ENCODE peak calls at places on chromosomes 12 and 14, in seven cellular contexts. Y is IMR-90, H is fibroblast of pulmonary artery, K is A673, B is stomach, W is AG09309, F is fibroblast of lung. P is an unnamed sample.

GRCh38 chr12:120404271-120404670 is 33.6 kb upstream of the COX6A1 start:
- DNase-seq in Y (no peak), H (no peak), K (peak), B (no peak), W (no peak), F (no peak), P (no peak)

GRCh38 chr12:75766263-75767160 is 255.1 kb upstream of the KRR1 start:
- DNase-seq in Y (peak), H (peak), K (no peak), B (no peak), W (no peak), F (peak), P (peak)

GRCh38 chr14:95059126-95059525 is 98.2 kb downstream of the DICER1 start:
- DNase-seq in Y (no peak), H (no peak), K (no peak), B (no peak), W (no peak), F (no peak), P (no peak)

GRCh38 chr12:8603858-8604257 is 8.8 kb downstream of the AICDA start:
- DNase-seq in Y (no peak), H (no peak), K (no peak), B (no peak), W (no peak), F (no peak), P (no peak)

GRCh38 chr14:99518441-99519346 is 37.5 kb downstream of the CCNK start:
- DNase-seq in Y (peak), H (peak), K (peak), B (peak), W (no peak), F (peak), P (no peak)

GRCh38 chr14:66403183-66403582 is 83.0 kb upstream of the CCDC196 start:
- DNase-seq in Y (peak), H (peak), K (peak), B (no peak), W (no peak), F (peak), P (no peak)

GRCh38 chr12:27434673-27435565 is 11.6 kb upstream of the SMCO2 start:
- DNase-seq in Y (no peak), H (peak), K (peak), B (no peak), W (no peak), F (peak), P (no peak)

GRCh38 chr12:50785406-50785805 is 21.5 kb downstream of the ATF1 start:
- DNase-seq in Y (no peak), H (no peak), K (no peak), B (no peak), W (no peak), F (no peak), P (no peak)

GRCh38 chr14:77088219-77088618 is 9.8 kb upstream of the CIPC start:
- DNase-seq in Y (no peak), H (no peak), K (no peak), B (peak), W (no peak), F (no peak), P (no peak)

GRCh38 chr14:75562048-75562447 is 16.4 kb upstream of the FLVCR2 start:
- DNase-seq in Y (no peak), H (no peak), K (no peak), B (no peak), W (no peak), F (no peak), P (no peak)

GRCh38 chr12:76634074-76634570 is 74.6 kb upstream of the OSBPL8 start:
- DNase-seq in Y (no peak), H (no peak), K (no peak), B (no peak), W (no peak), F (no peak), P (no peak)

GRCh38 chr14:88753873-88754272 is 38.9 kb downstream of the EML5 start:
- DNase-seq in Y (no peak), H (no peak), K (no peak), B (no peak), W (no peak), F (no peak), P (no peak)

GRCh38 chr12:60967128-60967527 is 1293.1 kb upstream of the USP15 start:
- DNase-seq in Y (no peak), H (no peak), K (no peak), B (no peak), W (no peak), F (no peak), P (no peak)

GRCh38 chr12:70393787-70394519 is 27.9 kb downstream of the KCNMB4 start:
- DNase-seq in Y (peak), H (peak), K (no peak), B (no peak), W (no peak), F (peak), P (peak)

GRCh38 chr12:104746689-104747088 is 211.4 kb downstream of the SLC41A2 start:
- DNase-seq in Y (no peak), H (no peak), K (no peak), B (no peak), W (no peak), F (no peak), P (no peak)

GRCh38 chr14:74962493-74962892 is 7.1 kb upstream of the PGF start:
- DNase-seq in Y (no peak), H (no peak), K (no peak), B (no peak), W (no peak), F (no peak), P (no peak)

GRCh38 chr12:14950982-14951746 is 10.2 kb downstream of the ARHGDIB start:
- DNase-seq in Y (no peak), H (peak), K (no peak), B (no peak), W (no peak), F (no peak), P (no peak)

GRCh38 chr12:14953752-14954151 is 7.6 kb downstream of the ARHGDIB start:
- DNase-seq in Y (no peak), H (no peak), K (no peak), B (no peak), W (no peak), F (no peak), P (no peak)

GRCh38 chr12:14952295-14952995 is 9.0 kb downstream of the ARHGDIB start:
- DNase-seq in Y (peak), H (peak), K (peak), B (no peak), W (peak), F (peak), P (peak)

GRCh38 chr12:14955876-14956811 is 5.3 kb downstream of the ARHGDIB start:
- DNase-seq in Y (no peak), H (no peak), K (no peak), B (no peak), W (no peak), F (no peak), P (no peak)

DNA sequence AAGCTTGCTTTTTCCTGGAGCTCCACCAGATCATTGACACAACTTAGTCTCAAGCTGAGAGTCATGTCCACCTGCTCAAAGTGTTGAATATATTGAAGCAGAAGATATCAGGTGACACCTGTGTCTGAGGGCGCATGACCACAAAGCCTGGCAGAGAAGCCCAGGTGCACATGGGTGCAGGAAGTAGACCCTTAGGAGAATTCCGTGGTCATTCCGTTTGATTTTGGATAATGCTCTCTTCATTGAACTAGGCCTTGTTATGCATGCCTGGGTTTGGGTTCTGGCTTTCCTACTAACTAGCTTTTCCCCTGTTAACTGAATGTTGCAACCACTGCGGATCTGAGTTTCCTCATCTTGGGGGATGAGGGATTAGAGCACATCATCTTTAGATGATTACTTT is 7.1 kb downstream of the ARHGDIB start:
- DNase-seq in Y (no peak), H (no peak), K (no peak), B (no peak), W (no peak), F (no peak), P (no peak)
- H3K4me3 ChIP-seq in Y (no peak), H (no peak), K (no peak), B (no peak), W (no peak), F (no peak), P (no peak)

GRCh38 chr12:128267651-128268347 is 829 bp downstream of the TMEM132C start:
- DNase-seq in Y (no peak), H (no peak), K (no peak), B (no peak), W (no peak), F (no peak), P (no peak)

GRCh38 chr12:128266559-128267245 is at the start of gene TMEM132C:
- DNase-seq in Y (no peak), H (no peak), K (no peak), B (no peak), W (no peak), F (no peak), P (no peak)

GRCh38 chr12:128268348-128268725 is 1.4 kb downstream of the TMEM132C start:
- DNase-seq in Y (no peak), H (no peak), K (no peak), B (no peak), W (no peak), F (no peak), P (no peak)

GRCh38 chr12:128266086-128266485 is 884 bp upstream of the TMEM132C start:
- DNase-seq in Y (no peak), H (no peak), K (no peak), B (no peak), W (no peak), F (no peak), P (no peak)

DNA sequence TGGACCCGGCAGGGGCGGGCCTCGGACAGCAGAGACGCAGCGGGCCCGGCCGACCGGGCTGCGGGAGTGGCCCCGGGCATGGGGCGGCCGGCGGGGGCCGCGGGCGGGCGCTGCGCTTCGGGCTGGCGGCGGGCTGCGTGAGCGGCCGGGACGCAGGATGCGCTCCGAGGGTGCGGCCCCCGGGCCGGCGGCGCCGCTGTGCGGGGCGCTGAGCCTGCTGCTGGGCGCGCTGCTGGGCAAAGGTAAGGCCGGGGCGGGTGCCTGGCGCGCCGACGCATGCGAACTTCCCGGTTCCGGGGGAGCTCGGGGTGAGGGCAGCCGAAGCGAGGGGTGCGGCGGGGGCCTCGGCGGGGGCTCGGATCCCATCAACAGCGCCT is 264 bp downstream of the TMEM132C start:
- DNase-seq in Y (no peak), H (no peak), K (no peak), B (no peak), W (no peak), F (no peak), P (no peak)
- H3K4me3 ChIP-seq in Y (no peak), H (no peak), K (no peak), B (peak), W (no peak), F (no peak), P (no peak)

GRCh38 chr14:22839159-22839779 is 2.9 kb downstream of the MMP14 start:
- DNase-seq in Y (peak), H (peak), K (no peak), B (no peak), W (no peak), F (peak), P (no peak)
- H3K4me3 ChIP-seq in Y (peak), H (peak), K (peak), B (peak), W (peak), F (peak), P (peak)

GRCh38 chr12:2520722-2521246 is 274.0 kb upstream of the FKBP4 start:
- DNase-seq in Y (no peak), H (no peak), K (no peak), B (no peak), W (no peak), F (no peak), P (no peak)
- H3K4me3 ChIP-seq in Y (no peak), H (no peak), K (no peak), B (no peak), W (no peak), F (no peak), P (no peak)

DNA sequence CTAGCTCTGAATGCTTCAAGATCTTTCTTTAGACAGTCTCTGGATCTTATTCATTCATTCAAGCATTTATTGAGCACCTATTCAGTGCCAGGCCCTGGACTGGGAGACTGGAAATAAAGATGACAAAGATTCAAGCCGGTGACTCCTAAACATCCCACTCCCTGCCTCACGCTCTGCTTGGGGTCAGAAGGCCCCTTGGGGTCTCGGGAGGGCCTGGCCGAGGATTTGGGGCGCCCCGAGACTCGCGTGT is 224 bp upstream of the DTX1 start:
- DNase-seq in Y (no peak), H (no peak), K (no peak), B (no peak), W (no peak), F (no peak), P (no peak)
- H3K4me3 ChIP-seq in Y (no peak), H (peak), K (peak), B (peak), W (peak), F (no peak), P (peak)

P was measured in skeletal muscle cell.